ENCODE peak calls at places on chromosomes 12 and 14, in four cellular contexts. K is right cardiac atrium; I is pancreas; W is CD4-positive, CD25-positive, alpha-beta regulatory T cell. E is an unnamed sample.

GRCh38 chr14:106308839-106309389 is 782.5 kb downstream of the TMEM121 start:
- DNase-seq in K (no peak), W (peak; percentile 47), I (peak; percentile 42), E (peak; percentile 59)

GRCh38 chr12:68368332-68368731 is 36.2 kb upstream of the MDM1 start:
- DNase-seq in I (no peak), K (no peak), W (no peak), E (no peak)

GRCh38 chr14:90544971-90545370 is 148.1 kb downstream of the CALM1 start:
- DNase-seq in W (no peak), I (no peak), K (peak; percentile 41), E (no peak)

GRCh38 chr12:49892732-49893317 is 10.9 kb downstream of the FAIM2 start:
- DNase-seq in W (no peak), I (no peak), K (no peak), E (no peak)

GRCh38 chr14:26897186-26897585 is 299.4 kb upstream of the NOVA1 start:
- DNase-seq in K (no peak), I (no peak), W (no peak), E (no peak)

GRCh38 chr14:51004352-51004800 is 60.1 kb upstream of the PYGL start:
- DNase-seq in W (no peak), K (no peak), I (no peak), E (no peak)

GRCh38 chr14:48563465-48563864 is 888.1 kb upstream of the MDGA2 start:
- DNase-seq in K (no peak), W (no peak), I (no peak), E (no peak)

GRCh38 chr14:94005324-94005723 is 8.2 kb downstream of the CCDC197 start:
- DNase-seq in K (peak; percentile 12), W (no peak), I (no peak), E (no peak)

GRCh38 chr12:42705863-42706262 is 116.3 kb upstream of the PRICKLE1 start:
- DNase-seq in I (peak; percentile 54), W (no peak), K (peak; percentile 78), E (no peak)

GRCh38 chr12:128644664-128645296 is 179.0 kb downstream of the SLC15A4 start:
- DNase-seq in I (peak; percentile 28), K (no peak), W (no peak), E (peak; percentile 49)

GRCh38 chr14:104881369-104881979 is 16.4 kb downstream of the CEP170B start:
- DNase-seq in I (peak; percentile 18), K (peak; percentile 34), W (no peak), E (peak; percentile 38)

GRCh38 chr14:55245657-55246268 is 25.5 kb upstream of the FBXO34 start:
- DNase-seq in I (no peak), K (no peak), W (peak; percentile 51), E (peak; percentile 10)

GRCh38 chr14:29805415-29806123 is 122.1 kb downstream of the PRKD1 start:
- DNase-seq in I (peak; percentile 83), W (no peak), K (peak; percentile 73), E (no peak)

GRCh38 chr14:61668267-61668666 is 27.0 kb upstream of the HIF1A start:
- DNase-seq in I (no peak), W (no peak), K (no peak), E (no peak)

GRCh38 chr12:90128526-90128925 is 419.9 kb upstream of the ATP2B1 start:
- DNase-seq in K (no peak), I (no peak), W (no peak), E (no peak)

GRCh38 chr12:106369624-106370346 is 12.2 kb downstream of the POLR3B start:
- DNase-seq in W (no peak), K (no peak), I (no peak), E (no peak)

GRCh38 chr14:92898732-92899131 is 24.2 kb upstream of the CHGA start:
- DNase-seq in I (no peak), K (no peak), W (no peak), E (no peak)

GRCh38 chr12:80353254-80353653 is 90.8 kb upstream of the PTPRQ start:
- DNase-seq in K (no peak), W (no peak), I (no peak), E (no peak)

GRCh38 chr14:79986251-79986650 is 225.1 kb downstream of the DIO2 start:
- DNase-seq in W (no peak), I (no peak), K (no peak), E (no peak)

GRCh38 chr14:79730911-79731310 is 480.4 kb downstream of the DIO2 start:
- DNase-seq in W (no peak), K (no peak), I (no peak), E (no peak)

GRCh38 chr14:94062344-94062904 is 18.6 kb downstream of the DDX24 start:
- DNase-seq in W (no peak), K (no peak), I (no peak), E (no peak)

GRCh38 chr14:31059152-31059924 is 33.2 kb upstream of the STRN3 start:
- DNase-seq in I (peak; percentile 46), W (no peak), K (peak; percentile 74), E (no peak)

GRCh38 chr14:87800216-87800615 is 192.8 kb downstream of the GALC start:
- DNase-seq in I (no peak), K (no peak), W (no peak), E (no peak)

GRCh38 chr12:51393676-51394545 is 2.7 kb upstream of the GALNT6 start:
- DNase-seq in K (no peak), W (peak; percentile 26), I (no peak), E (peak; percentile 29)

GRCh38 chr12:52837341-52837741 is 3.2 kb upstream of the KRT79 start:
- DNase-seq in I (no peak), K (no peak), W (no peak), E (no peak)

GRCh38 chr14:51929156-51929555 is 60.2 kb upstream of the RTRAF start:
- DNase-seq in W (no peak), K (no peak), I (no peak), E (no peak)

GRCh38 chr12:26114720-26115406 is 10.0 kb downstream of the BHLHE41 start:
- DNase-seq in I (no peak), K (no peak), W (no peak), E (no peak)

GRCh38 chr14:68544150-68544892 is 248.5 kb downstream of the ZFP36L1 start:
- DNase-seq in I (peak; percentile 62), K (peak; percentile 80), W (no peak), E (no peak)

GRCh38 chr12:86256169-86256568 is at the start of gene MGAT4C:
- DNase-seq in K (no peak), W (no peak), I (no peak), E (no peak)

GRCh38 chr12:118357327-118358007 is 15.2 kb downstream of the TAOK3 start:
- DNase-seq in I (no peak), W (peak; percentile 63), K (no peak), E (peak; percentile 67)

GRCh38 chr14:49853572-49854375 is 1.2 kb upstream of the NEMF start:
- DNase-seq in W (peak; percentile 74), I (peak; percentile 64), K (peak; percentile 86), E (peak; percentile 68)

GRCh38 chr14:89417111-89417468 is at the start of gene FOXN3:
- DNase-seq in K (peak; percentile 97), I (peak; percentile 93), W (peak; percentile 78), E (peak; percentile 93)

GRCh38 chr12:53737951-53738833 is 10.9 kb upstream of the CALCOCO1 start:
- DNase-seq in I (no peak), K (peak; percentile 70), W (peak; percentile 39), E (peak; percentile 38)

GRCh38 chr14:34120185-34120977 is 169.5 kb upstream of the EGLN3 start:
- DNase-seq in I (no peak), W (no peak), K (no peak), E (no peak)

GRCh38 chr12:4700621-4701026 is 19.6 kb upstream of the GALNT8 start:
- DNase-seq in I (no peak), W (no peak), K (peak; percentile 77), E (no peak)

GRCh38 chr12:43291516-43291915 is 260.5 kb downstream of the ADAMTS20 start:
- DNase-seq in W (no peak), I (no peak), K (no peak), E (no peak)

GRCh38 chr12:105813201-105813600 is 325.6 kb downstream of the NUAK1 start:
- DNase-seq in K (no peak), I (no peak), W (no peak), E (no peak)

DNA sequence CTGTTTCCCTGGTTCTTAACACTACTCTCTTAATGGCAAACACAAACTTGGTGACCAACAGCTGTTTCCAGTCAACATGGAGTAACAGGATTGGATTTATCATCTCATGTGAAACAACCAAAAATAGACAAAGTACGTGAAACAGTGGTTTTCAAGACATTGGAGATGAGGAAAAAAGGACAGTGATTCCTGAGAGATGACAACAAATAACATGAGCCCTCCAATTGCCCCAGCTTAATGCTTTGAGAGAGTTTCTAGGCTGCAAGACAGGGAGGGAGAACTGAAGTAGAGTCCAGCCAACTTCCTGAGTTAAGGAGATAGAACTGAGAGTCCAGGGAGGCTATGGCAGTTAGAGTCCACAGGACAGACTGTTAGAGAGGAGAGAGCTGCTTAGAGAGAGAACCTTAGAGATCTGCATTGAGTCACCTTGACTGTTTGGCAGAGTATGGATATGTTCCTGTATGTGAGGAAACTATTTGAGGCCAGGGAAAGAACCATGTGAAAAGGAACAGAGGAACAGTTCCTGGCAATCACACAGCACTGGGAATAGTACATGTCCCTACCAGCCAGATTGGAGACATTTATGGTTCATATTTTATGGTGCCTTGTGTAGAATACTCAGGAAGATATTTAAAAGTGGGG is 106.4 kb downstream of the PCNX1 start:
- DNase-seq in W (no peak), K (no peak), I (no peak), E (no peak)
- H3K4me3 ChIP-seq in W (no peak overlapping the region), K (no peak overlapping the region), I (no peak overlapping the region), E (no peak overlapping the region)

GRCh38 chr14:22489957-22490950 is 98.8 kb downstream of the DAD1 start:
- DNase-seq in I (no peak), K (no peak), W (no peak), E (no peak)
- H3K4me3 ChIP-seq in I (no peak overlapping the region), K (no peak overlapping the region), W (peak overlapping the region; percentile 82), E (peak overlapping the region; percentile 50)

DNA sequence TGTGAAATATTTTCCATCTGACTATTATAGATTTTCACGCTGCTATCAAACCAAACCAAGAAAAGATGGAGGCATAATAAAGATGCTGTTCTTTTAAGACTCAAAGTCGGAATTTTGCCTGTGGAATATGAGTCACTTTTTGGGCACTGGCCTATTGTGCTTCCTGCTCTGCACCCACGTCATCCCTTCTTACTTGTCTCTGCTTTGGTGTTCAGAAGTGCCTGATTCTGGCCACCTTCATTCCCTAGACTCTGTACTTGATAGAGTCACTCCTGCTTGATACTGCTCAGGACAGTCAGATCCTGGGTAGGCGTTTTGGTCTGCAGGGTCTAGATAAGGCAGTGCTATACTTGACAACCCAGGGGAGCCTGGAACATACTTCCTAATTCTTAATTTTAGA is 1.9 kb downstream of the LRRK2 start:
- DNase-seq in I (peak; percentile 36), K (peak; percentile 30), W (no peak), E (no peak)
- H3K4me3 ChIP-seq in I (peak overlapping the region; percentile 68), K (peak overlapping the region; percentile 93), W (no peak overlapping the region), E (no peak overlapping the region)

GRCh38 chr12:124565071-124565491 is 2.3 kb downstream of the NCOR2 start:
- DNase-seq in W (no peak), K (no peak), I (peak; percentile 64), E (no peak)
- H3K4me3 ChIP-seq in W (no peak overlapping the region), K (no peak overlapping the region), I (no peak overlapping the region), E (no peak overlapping the region)